ENCODE peak calls at places on chromosomes 16 and 17, in seven cellular contexts. One of them, this sample, is unnamed.

GRCh38 chr16:53055603-53056527 is 1.1 kb downstream of the CHD9 start:
- DNase-seq in NCI-H345: no peak
- DNase-seq in LoVo: no peak
- DNase-seq in skeletal muscle cell: peak; percentile 41
- DNase-seq in NCI-H460: no peak
- DNase-seq in iPS-NIHi11: no peak
- DNase-seq in endodermal cell: peak; percentile 84
- DNase-seq in this sample: peak; percentile 95

GRCh38 chr17:47238321-47239010 is 15.2 kb upstream of the ITGB3 start:
- DNase-seq in iPS-NIHi11: no peak
- DNase-seq in LoVo: no peak
- DNase-seq in endodermal cell: no peak
- DNase-seq in NCI-H460: no peak
- DNase-seq in skeletal muscle cell: no peak
- DNase-seq in NCI-H345: no peak
- DNase-seq in this sample: no peak

GRCh38 chr17:79981661-79982101 is 54.0 kb downstream of the TBC1D16 start:
- DNase-seq in NCI-H460: no peak
- DNase-seq in iPS-NIHi11: no peak
- DNase-seq in endodermal cell: peak; percentile 39
- DNase-seq in LoVo: no peak
- DNase-seq in NCI-H345: no peak
- DNase-seq in skeletal muscle cell: no peak
- DNase-seq in this sample: no peak

GRCh38 chr17:27559506-27559931 is 71.5 kb upstream of the LGALS9 start:
- DNase-seq in skeletal muscle cell: peak; percentile 76
- DNase-seq in endodermal cell: no peak
- DNase-seq in NCI-H345: no peak
- DNase-seq in LoVo: no peak
- DNase-seq in NCI-H460: peak; percentile 39
- DNase-seq in iPS-NIHi11: no peak
- DNase-seq in this sample: no peak

GRCh38 chr17:39667262-39668140 is 752 bp upstream of the PNMT start:
- DNase-seq in LoVo: no peak
- DNase-seq in iPS-NIHi11: peak; percentile 46
- DNase-seq in endodermal cell: peak; percentile 79
- DNase-seq in NCI-H345: no peak
- DNase-seq in NCI-H460: no peak
- DNase-seq in skeletal muscle cell: no peak
- DNase-seq in this sample: no peak

GRCh38 chr17:81116704-81117103 is 48.6 kb upstream of the PVALEF start:
- DNase-seq in iPS-NIHi11: no peak
- DNase-seq in endodermal cell: no peak
- DNase-seq in LoVo: no peak
- DNase-seq in skeletal muscle cell: no peak
- DNase-seq in NCI-H345: no peak
- DNase-seq in NCI-H460: no peak
- DNase-seq in this sample: no peak

GRCh38 chr17:38922538-38923291 is 2.7 kb upstream of the LASP1NB start:
- DNase-seq in NCI-H345: peak; percentile 75
- DNase-seq in LoVo: peak; percentile 46
- DNase-seq in NCI-H460: peak; percentile 16
- DNase-seq in iPS-NIHi11: peak; percentile 51
- DNase-seq in endodermal cell: peak; percentile 89
- DNase-seq in skeletal muscle cell: peak; percentile 44
- DNase-seq in this sample: peak; percentile 81

GRCh38 chr16:21104124-21104860 is 46.4 kb downstream of the DNAH3 start:
- DNase-seq in LoVo: no peak
- DNase-seq in skeletal muscle cell: peak; percentile 19
- DNase-seq in NCI-H460: no peak
- DNase-seq in endodermal cell: no peak
- DNase-seq in NCI-H345: no peak
- DNase-seq in iPS-NIHi11: no peak
- DNase-seq in this sample: no peak

GRCh38 chr17:66326476-66327047 is 24.1 kb downstream of the PRKCA start:
- DNase-seq in skeletal muscle cell: no peak
- DNase-seq in LoVo: no peak
- DNase-seq in iPS-NIHi11: no peak
- DNase-seq in endodermal cell: no peak
- DNase-seq in NCI-H345: no peak
- DNase-seq in NCI-H460: no peak
- DNase-seq in this sample: no peak

GRCh38 chr16:56743840-56744239 is 13.9 kb downstream of the NUP93 start:
- DNase-seq in NCI-H345: no peak
- DNase-seq in iPS-NIHi11: peak; percentile 14
- DNase-seq in endodermal cell: peak; percentile 66
- DNase-seq in NCI-H460: peak; percentile 18
- DNase-seq in LoVo: no peak
- DNase-seq in skeletal muscle cell: peak; percentile 24
- DNase-seq in this sample: peak; percentile 73

GRCh38 chr17:18027280-18027679 is 11.7 kb downstream of the ATPAF2 start:
- DNase-seq in iPS-NIHi11: no peak
- DNase-seq in NCI-H345: peak; percentile 6
- DNase-seq in LoVo: no peak
- DNase-seq in skeletal muscle cell: no peak
- DNase-seq in endodermal cell: no peak
- DNase-seq in NCI-H460: no peak
- DNase-seq in this sample: no peak

GRCh38 chr17:76272541-76273434 is 7.6 kb downstream of the UBALD2 start:
- DNase-seq in LoVo: no peak
- DNase-seq in iPS-NIHi11: no peak
- DNase-seq in NCI-H345: no peak
- DNase-seq in skeletal muscle cell: no peak
- DNase-seq in NCI-H460: no peak
- DNase-seq in endodermal cell: no peak
- DNase-seq in this sample: no peak

GRCh38 chr17:37465058-37465616 is 24.6 kb upstream of the DUSP14 start:
- DNase-seq in NCI-H345: no peak
- DNase-seq in skeletal muscle cell: no peak
- DNase-seq in endodermal cell: no peak
- DNase-seq in LoVo: no peak
- DNase-seq in iPS-NIHi11: no peak
- DNase-seq in NCI-H460: no peak
- DNase-seq in this sample: no peak

This sample was measured in mesendoderm.